ENCODE peak calls at places on chromosomes 11 and 22, in six cellular contexts. One of them, this sample, is unnamed.
A peak's percentile ranks its signal among the peaks of the same experiment; 100 is the strongest.

GRCh38 chr11:60872952-60873524 is 5.7 kb downstream of the ZP1 start:
- DNase-seq in choroid plexus epithelial cell: peak; percentile 97
- DNase-seq in brain microvascular endothelial cell: peak; percentile 96
- DNase-seq in endothelial cell: no peak
- DNase-seq in ovary: no peak
- DNase-seq in neural progenitor cell: peak; percentile 11
- DNase-seq in this sample: peak; percentile 81

GRCh38 chr11:83464181-83464580 is 178.0 kb upstream of the CCDC90B start:
- DNase-seq in ovary: no peak
- DNase-seq in neural progenitor cell: no peak
- DNase-seq in brain microvascular endothelial cell: no peak
- DNase-seq in choroid plexus epithelial cell: no peak
- DNase-seq in endothelial cell: no peak
- DNase-seq in this sample: no peak

GRCh38 chr11:126219547-126219946 is 8.0 kb downstream of the FAM118B start:
- DNase-seq in endothelial cell: no peak
- DNase-seq in neural progenitor cell: no peak
- DNase-seq in brain microvascular endothelial cell: no peak
- DNase-seq in ovary: no peak
- DNase-seq in choroid plexus epithelial cell: no peak
- DNase-seq in this sample: no peak

GRCh38 chr11:70883973-70884688 is 368.2 kb downstream of the SHANK2 start:
- DNase-seq in endothelial cell: no peak
- DNase-seq in neural progenitor cell: no peak
- DNase-seq in ovary: no peak
- DNase-seq in choroid plexus epithelial cell: no peak
- DNase-seq in brain microvascular endothelial cell: no peak
- DNase-seq in this sample: no peak

GRCh38 chr11:75434886-75435570 is 2.0 kb upstream of the KLHL35 start:
- DNase-seq in brain microvascular endothelial cell: no peak
- DNase-seq in neural progenitor cell: no peak
- DNase-seq in ovary: no peak
- DNase-seq in endothelial cell: no peak
- DNase-seq in choroid plexus epithelial cell: no peak
- DNase-seq in this sample: no peak

GRCh38 chr22:26550498-26551033 is 38.3 kb upstream of the TFIP11 start:
- DNase-seq in choroid plexus epithelial cell: peak; percentile 69
- DNase-seq in brain microvascular endothelial cell: peak; percentile 87
- DNase-seq in ovary: no peak
- DNase-seq in neural progenitor cell: peak; percentile 55
- DNase-seq in endothelial cell: no peak
- DNase-seq in this sample: no peak

GRCh38 chr11:129277216-129277838 is 85.2 kb upstream of the ARHGAP32 start:
- DNase-seq in ovary: no peak
- DNase-seq in choroid plexus epithelial cell: no peak
- DNase-seq in neural progenitor cell: no peak
- DNase-seq in brain microvascular endothelial cell: no peak
- DNase-seq in endothelial cell: no peak
- DNase-seq in this sample: no peak

GRCh38 chr22:48567213-48567975 is 1260.3 kb downstream of the BRD1 start:
- DNase-seq in endothelial cell: no peak
- DNase-seq in ovary: no peak
- DNase-seq in brain microvascular endothelial cell: no peak
- DNase-seq in neural progenitor cell: no peak
- DNase-seq in choroid plexus epithelial cell: no peak
- DNase-seq in this sample: no peak

GRCh38 chr11:113373306-113373705 is 14.3 kb upstream of the ANKK1 start:
- DNase-seq in ovary: no peak
- DNase-seq in endothelial cell: no peak
- DNase-seq in neural progenitor cell: no peak
- DNase-seq in choroid plexus epithelial cell: peak; percentile 15
- DNase-seq in brain microvascular endothelial cell: peak; percentile 15
- DNase-seq in this sample: peak; percentile 78

GRCh38 chr11:42727879-42728278 is 583.9 kb upstream of the API5 start:
- DNase-seq in choroid plexus epithelial cell: no peak
- DNase-seq in neural progenitor cell: no peak
- DNase-seq in endothelial cell: no peak
- DNase-seq in ovary: no peak
- DNase-seq in brain microvascular endothelial cell: no peak
- DNase-seq in this sample: no peak

GRCh38 chr11:121929581-121929980 is 186.4 kb downstream of the BLID start:
- DNase-seq in endothelial cell: no peak
- DNase-seq in neural progenitor cell: peak; percentile 74
- DNase-seq in choroid plexus epithelial cell: peak; percentile 47
- DNase-seq in ovary: peak; percentile 34
- DNase-seq in brain microvascular endothelial cell: peak; percentile 24
- DNase-seq in this sample: no peak

GRCh38 chr22:47125603-47126002 is 363.2 kb downstream of the TBC1D22A start:
- DNase-seq in ovary: no peak
- DNase-seq in endothelial cell: no peak
- DNase-seq in neural progenitor cell: no peak
- DNase-seq in brain microvascular endothelial cell: no peak
- DNase-seq in choroid plexus epithelial cell: no peak
- DNase-seq in this sample: no peak
- TF ChIP-seq CTCF in ovary: no peak
- TF ChIP-seq CTCF in endothelial cell: no peak
- TF ChIP-seq CTCF in neural progenitor cell: peak; percentile 9
- TF ChIP-seq CTCF in brain microvascular endothelial cell: peak; percentile 61
- TF ChIP-seq CTCF in choroid plexus epithelial cell: peak; percentile 39
- TF ChIP-seq CTCF in this sample: no peak

DNA sequence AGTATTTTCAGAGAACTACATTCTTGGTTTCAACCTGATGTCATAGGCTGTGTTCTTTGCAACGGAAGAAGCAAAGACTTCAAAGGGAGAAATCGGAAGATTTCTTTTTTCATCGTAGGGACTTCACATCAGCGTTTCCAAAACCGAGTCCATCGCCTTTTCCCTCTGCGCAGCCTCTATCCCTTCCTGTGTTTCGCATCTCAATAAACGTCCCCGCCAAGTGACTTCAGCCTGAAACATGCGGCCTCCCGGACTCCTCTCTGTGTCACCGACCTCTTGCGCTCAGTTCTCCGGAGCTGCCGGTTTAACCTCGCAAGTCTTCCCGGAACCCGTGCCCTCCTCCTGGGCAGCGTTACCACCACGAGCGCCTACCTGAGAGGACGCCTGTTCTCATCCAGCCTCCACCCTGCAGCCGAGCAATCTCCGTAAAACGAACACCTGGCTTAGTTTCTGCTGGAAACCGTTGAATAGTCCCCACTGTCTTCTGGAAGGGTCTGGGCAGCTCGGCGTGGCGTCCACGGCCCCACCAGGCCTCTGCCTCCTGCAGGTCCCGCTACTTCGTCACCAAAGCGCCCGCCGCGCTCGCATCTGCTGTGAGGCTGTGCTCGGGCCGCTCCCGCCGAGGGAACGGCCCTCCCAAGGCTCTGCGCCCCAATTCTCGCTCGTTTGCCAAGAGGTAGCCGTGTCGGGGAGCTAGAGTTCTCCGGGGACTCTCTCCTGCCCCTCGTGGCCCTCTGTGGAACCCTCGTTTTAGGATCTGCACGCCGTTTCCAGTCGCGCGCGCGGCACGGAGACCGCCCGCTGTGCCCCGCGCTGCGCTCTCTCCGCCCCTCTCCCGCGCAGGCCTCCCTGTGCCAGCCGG is at the start of gene GLB1L3:
- DNase-seq in neural progenitor cell: peak; percentile 76
- DNase-seq in endothelial cell: peak; percentile 68
- DNase-seq in ovary: no peak
- DNase-seq in brain microvascular endothelial cell: no peak
- DNase-seq in choroid plexus epithelial cell: peak; percentile 29
- DNase-seq in this sample: no peak
- TF ChIP-seq CTCF in neural progenitor cell: peak; percentile 48
- TF ChIP-seq CTCF in endothelial cell: peak; percentile 40
- TF ChIP-seq CTCF in ovary: no peak
- TF ChIP-seq CTCF in brain microvascular endothelial cell: peak; percentile 58
- TF ChIP-seq CTCF in choroid plexus epithelial cell: peak; percentile 52
- TF ChIP-seq CTCF in this sample: no peak

GRCh38 chr11:108871152-108871551 is 206.3 kb downstream of the DDX10 start:
- DNase-seq in brain microvascular endothelial cell: peak; percentile 67
- DNase-seq in ovary: peak; percentile 12
- DNase-seq in endothelial cell: peak; percentile 50
- DNase-seq in neural progenitor cell: peak; percentile 41
- DNase-seq in choroid plexus epithelial cell: peak; percentile 88
- DNase-seq in this sample: peak; percentile 67
- TF ChIP-seq CTCF in brain microvascular endothelial cell: peak; percentile 87
- TF ChIP-seq CTCF in ovary: peak; percentile 30
- TF ChIP-seq CTCF in endothelial cell: peak; percentile 33
- TF ChIP-seq CTCF in neural progenitor cell: peak; percentile 59
- TF ChIP-seq CTCF in choroid plexus epithelial cell: peak; percentile 87
- TF ChIP-seq CTCF in this sample: peak; percentile 53

GRCh38 chr22:36334081-36334831 is 53.5 kb downstream of the MYH9 start:
- DNase-seq in endothelial cell: peak; percentile 25
- DNase-seq in neural progenitor cell: peak; percentile 45
- DNase-seq in ovary: no peak
- DNase-seq in brain microvascular endothelial cell: no peak
- DNase-seq in choroid plexus epithelial cell: no peak
- DNase-seq in this sample: no peak
- TF ChIP-seq CTCF in endothelial cell: no peak
- TF ChIP-seq CTCF in neural progenitor cell: peak; percentile 14
- TF ChIP-seq CTCF in ovary: no peak
- TF ChIP-seq CTCF in brain microvascular endothelial cell: peak; percentile 52
- TF ChIP-seq CTCF in choroid plexus epithelial cell: peak; percentile 36
- TF ChIP-seq CTCF in this sample: no peak

DNA sequence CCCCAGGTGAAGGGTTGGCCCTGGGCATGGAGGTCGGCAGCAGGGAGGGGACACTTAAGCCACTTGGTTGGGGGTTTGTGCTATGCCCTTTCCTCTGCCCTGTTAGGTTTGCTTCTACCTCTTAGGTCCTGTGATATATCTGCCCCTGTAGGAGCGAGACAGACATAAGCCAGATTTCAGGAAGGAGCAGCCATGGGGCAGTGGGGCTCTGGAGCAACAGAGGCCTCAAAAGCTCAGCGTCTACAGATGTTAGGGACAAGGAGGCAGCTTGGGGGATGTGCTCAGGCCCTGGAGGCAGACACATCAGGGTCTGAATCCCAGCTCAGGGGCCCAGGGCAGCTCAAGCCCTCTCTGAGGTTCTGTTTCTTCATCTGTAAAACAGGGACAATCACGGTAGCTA is 27.2 kb upstream of the KCNQ1OT1 start:
- DNase-seq in endothelial cell: no peak
- DNase-seq in ovary: no peak
- DNase-seq in neural progenitor cell: no peak
- DNase-seq in brain microvascular endothelial cell: no peak
- DNase-seq in choroid plexus epithelial cell: peak; percentile 60
- DNase-seq in this sample: no peak
- TF ChIP-seq CTCF in endothelial cell: no peak
- TF ChIP-seq CTCF in ovary: no peak
- TF ChIP-seq CTCF in neural progenitor cell: no peak
- TF ChIP-seq CTCF in brain microvascular endothelial cell: no peak
- TF ChIP-seq CTCF in choroid plexus epithelial cell: no peak
- TF ChIP-seq CTCF in this sample: no peak

GRCh38 chr11:66312549-66313320 is 4.1 kb downstream of the CD248 start:
- DNase-seq in neural progenitor cell: peak; percentile 100
- DNase-seq in ovary: peak; percentile 99
- DNase-seq in endothelial cell: peak; percentile 99
- DNase-seq in brain microvascular endothelial cell: peak; percentile 99
- DNase-seq in choroid plexus epithelial cell: peak; percentile 100
- DNase-seq in this sample: peak; percentile 97

GRCh38 chr11:66313321-66314185 is 3.3 kb downstream of the CD248 start:
- DNase-seq in neural progenitor cell: peak; percentile 85
- DNase-seq in brain microvascular endothelial cell: no peak
- DNase-seq in ovary: no peak
- DNase-seq in endothelial cell: no peak
- DNase-seq in choroid plexus epithelial cell: peak; percentile 51
- DNase-seq in this sample: no peak

GRCh38 chr11:66311470-66311964 is 5.3 kb downstream of the CD248 start:
- DNase-seq in brain microvascular endothelial cell: no peak
- DNase-seq in endothelial cell: no peak
- DNase-seq in neural progenitor cell: no peak
- DNase-seq in choroid plexus epithelial cell: no peak
- DNase-seq in ovary: no peak
- DNase-seq in this sample: no peak

GRCh38 chr11:66310324-66310723 is 6.5 kb downstream of the CD248 start:
- DNase-seq in ovary: no peak
- DNase-seq in brain microvascular endothelial cell: no peak
- DNase-seq in choroid plexus epithelial cell: no peak
- DNase-seq in neural progenitor cell: no peak
- DNase-seq in endothelial cell: no peak
- DNase-seq in this sample: no peak

DNA sequence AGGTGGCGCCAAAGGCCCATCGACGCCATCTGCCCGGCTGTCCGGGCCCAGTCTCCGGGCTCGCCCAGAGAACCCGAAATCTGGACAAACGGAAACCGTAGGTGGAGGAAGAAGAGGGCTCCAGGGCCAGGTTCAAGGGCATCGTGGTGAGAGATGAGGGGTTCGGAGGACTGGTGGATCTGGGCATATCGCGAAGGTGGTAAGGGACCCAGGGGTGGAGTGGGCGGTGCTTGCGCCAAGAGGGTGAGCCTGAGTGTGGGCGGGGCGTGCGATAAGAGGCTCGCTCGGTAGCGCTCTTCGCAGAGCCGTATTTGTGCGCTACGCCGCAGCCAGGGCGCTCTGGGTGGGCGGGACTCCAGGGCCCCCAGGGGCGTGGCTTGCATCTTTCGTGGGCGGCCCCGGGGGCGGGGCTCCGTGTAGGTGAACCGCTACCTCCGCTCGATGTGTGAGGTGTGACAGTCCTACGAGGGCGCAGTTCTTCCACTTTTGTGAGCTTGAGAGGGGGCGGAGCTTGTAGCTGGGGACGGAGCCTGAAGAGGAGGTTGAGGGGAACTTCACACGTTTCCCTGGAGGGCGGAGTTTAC is 4.8 kb downstream of the CD248 start:
- DNase-seq in brain microvascular endothelial cell: peak; percentile 84
- DNase-seq in endothelial cell: peak; percentile 80
- DNase-seq in ovary: peak; percentile 93
- DNase-seq in choroid plexus epithelial cell: peak; percentile 97
- DNase-seq in neural progenitor cell: peak; percentile 97
- DNase-seq in this sample: peak; percentile 92
- TF ChIP-seq CTCF in brain microvascular endothelial cell: peak; percentile 97
- TF ChIP-seq CTCF in endothelial cell: peak; percentile 65
- TF ChIP-seq CTCF in ovary: peak; percentile 97
- TF ChIP-seq CTCF in choroid plexus epithelial cell: peak; percentile 96
- TF ChIP-seq CTCF in neural progenitor cell: peak; percentile 94
- TF ChIP-seq CTCF in this sample: peak; percentile 97

DNA sequence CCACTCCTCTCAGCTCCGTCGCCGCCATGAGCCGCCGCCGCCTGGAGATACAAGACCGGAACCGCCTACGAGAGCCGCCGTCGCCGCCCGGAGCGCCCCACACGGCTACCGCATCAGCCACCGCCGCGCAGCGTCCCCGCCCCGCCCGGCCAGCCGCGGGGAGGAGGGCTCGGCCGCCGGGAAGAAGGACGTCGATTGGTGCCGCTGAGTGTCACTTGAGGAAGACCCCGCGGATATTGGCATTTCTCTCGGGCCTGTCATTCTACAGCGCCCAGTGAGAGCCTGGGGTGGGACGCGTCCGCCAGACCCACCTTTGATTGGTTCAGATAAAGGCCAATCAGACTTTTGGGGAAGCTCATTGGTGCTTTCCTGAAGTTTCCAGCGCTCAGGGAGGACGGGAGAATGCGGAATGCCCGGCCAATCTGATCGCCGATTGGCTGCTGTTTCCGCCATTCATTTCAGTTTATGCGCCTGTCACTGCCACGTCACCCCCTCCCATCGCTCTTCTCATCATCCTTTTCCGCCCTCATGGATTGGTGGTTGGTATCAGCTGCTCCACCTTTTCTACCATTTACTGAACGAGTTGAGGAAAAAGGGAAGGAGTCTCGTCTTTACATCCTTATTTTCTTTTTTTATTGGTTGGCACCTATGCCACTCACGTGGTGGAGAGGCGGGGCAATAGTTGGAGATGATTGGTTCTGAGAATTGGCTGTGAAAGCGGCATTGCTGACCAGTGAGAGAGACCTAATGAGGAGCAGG is at the start of gene OSBP:
- DNase-seq in ovary: peak; percentile 99
- DNase-seq in endothelial cell: peak; percentile 93
- DNase-seq in choroid plexus epithelial cell: peak; percentile 100
- DNase-seq in brain microvascular endothelial cell: peak; percentile 100
- DNase-seq in neural progenitor cell: peak; percentile 98
- DNase-seq in this sample: peak; percentile 100
- TF ChIP-seq CTCF in ovary: peak; percentile 45
- TF ChIP-seq CTCF in endothelial cell: no peak
- TF ChIP-seq CTCF in choroid plexus epithelial cell: no peak
- TF ChIP-seq CTCF in brain microvascular endothelial cell: no peak
- TF ChIP-seq CTCF in neural progenitor cell: no peak
- TF ChIP-seq CTCF in this sample: no peak